ENCODE peak calls at places on chromosomes 6 and 20, in seven cellular contexts. S is lung; U is neuronal stem cell; Y is ELR; I is ovary; B is activated CD4-positive, alpha-beta T cell treated with anti-CD3 and anti-CD28 coated beads, Interleukin-2, amount 10 ng/mL, durations not matched to agents 7 days and 5 days; F is CD8-positive, alpha-beta memory T cell. G is an unnamed sample.

GRCh38 chr20:23628402-23629016 is 9.2 kb downstream of the CST3 start:
- DNase-seq in S (no peak), U (no peak), Y (no peak), I (no peak), B (no peak), F (no peak), G (no peak)

GRCh38 chr6:159463440-159463839 is 229.6 kb downstream of the SOD2 start:
- DNase-seq in S (no peak), U (no peak), Y (peak), I (no peak), B (no peak), F (no peak), G (no peak)

GRCh38 chr20:57708694-57709673 is 831 bp downstream of the PMEPA1 start:
- DNase-seq in S (no peak), U (no peak), Y (no peak), I (peak), B (no peak), F (peak), G (no peak)

GRCh38 chr6:89346433-89346832 is 6.1 kb downstream of the UBE2J1 start:
- DNase-seq in S (no peak), U (no peak), Y (no peak), I (no peak), B (no peak), F (no peak), G (no peak)

GRCh38 chr6:30614843-30615218 is 2.2 kb downstream of the PPP1R10 start:
- DNase-seq in S (peak), U (peak), Y (peak), I (peak), B (peak), F (peak), G (peak)

GRCh38 chr6:17917837-17918763 is 69.3 kb downstream of the KIF13A start:
- DNase-seq in S (no peak), U (no peak), Y (no peak), I (no peak), B (no peak), F (no peak), G (no peak)

GRCh38 chr6:45613678-45614077 is 235.9 kb upstream of the SUPT3H start:
- DNase-seq in S (no peak), U (no peak), Y (no peak), I (peak), B (no peak), F (no peak), G (no peak)

GRCh38 chr6:33316603-33317417 is 734 bp downstream of the ZBTB22 start:
- DNase-seq in S (no peak), U (no peak), Y (no peak), I (peak), B (no peak), F (no peak), G (no peak)

GRCh38 chr20:47489448-47489872 is 12.2 kb upstream of the NCOA3 start:
- DNase-seq in S (no peak), U (no peak), Y (no peak), I (no peak), B (peak), F (peak), G (no peak)